ENCODE peak calls at places on chromosomes 12 and 14, in five cellular contexts. One of them, this sample, is unnamed.

GRCh38 chr14:75242546-75243273 is 35.9 kb upstream of the FOS start:
- DNase-seq in foreskin fibroblast: peak
- DNase-seq in ACHN: no peak
- DNase-seq in central memory CD4-positive, alpha-beta T cell: no peak
- DNase-seq in non-pigmented ciliary epithelial cell: peak
- DNase-seq in this sample: no peak

GRCh38 chr14:60350366-60350720 is 101.3 kb downstream of the PPM1A start:
- DNase-seq in foreskin fibroblast: no peak
- DNase-seq in ACHN: no peak
- DNase-seq in central memory CD4-positive, alpha-beta T cell: no peak
- DNase-seq in non-pigmented ciliary epithelial cell: no peak
- DNase-seq in this sample: no peak

GRCh38 chr14:64502476-64503183 is 1.0 kb downstream of the ZBTB25 start:
- DNase-seq in foreskin fibroblast: no peak
- DNase-seq in ACHN: peak
- DNase-seq in central memory CD4-positive, alpha-beta T cell: peak
- DNase-seq in non-pigmented ciliary epithelial cell: no peak
- DNase-seq in this sample: no peak

GRCh38 chr12:52613363-52614030 is 4.9 kb downstream of the KRT73 start:
- DNase-seq in foreskin fibroblast: no peak
- DNase-seq in ACHN: no peak
- DNase-seq in central memory CD4-positive, alpha-beta T cell: no peak
- DNase-seq in non-pigmented ciliary epithelial cell: no peak
- DNase-seq in this sample: no peak

GRCh38 chr12:50246873-50247612 is 36.3 kb downstream of the LIMA1 start:
- DNase-seq in foreskin fibroblast: peak
- DNase-seq in ACHN: peak
- DNase-seq in central memory CD4-positive, alpha-beta T cell: no peak
- DNase-seq in non-pigmented ciliary epithelial cell: peak
- DNase-seq in this sample: peak

GRCh38 chr14:65019944-65020566 is 33.4 kb downstream of the FNTB start:
- DNase-seq in foreskin fibroblast: peak
- DNase-seq in ACHN: peak
- DNase-seq in central memory CD4-positive, alpha-beta T cell: no peak
- DNase-seq in non-pigmented ciliary epithelial cell: peak
- DNase-seq in this sample: peak

GRCh38 chr12:129762436-129762835 is 141.4 kb downstream of the TMEM132D start:
- DNase-seq in foreskin fibroblast: no peak
- DNase-seq in ACHN: peak
- DNase-seq in central memory CD4-positive, alpha-beta T cell: no peak
- DNase-seq in non-pigmented ciliary epithelial cell: no peak
- DNase-seq in this sample: no peak

GRCh38 chr14:76827696-76828301 is 1.6 kb downstream of the LRRC74A start:
- DNase-seq in foreskin fibroblast: no peak
- DNase-seq in ACHN: no peak
- DNase-seq in central memory CD4-positive, alpha-beta T cell: no peak
- DNase-seq in non-pigmented ciliary epithelial cell: no peak
- DNase-seq in this sample: peak

GRCh38 chr12:58541300-58541690 is 379.0 kb downstream of the LRIG3 start:
- DNase-seq in foreskin fibroblast: no peak
- DNase-seq in ACHN: peak
- DNase-seq in central memory CD4-positive, alpha-beta T cell: no peak
- DNase-seq in non-pigmented ciliary epithelial cell: no peak
- DNase-seq in this sample: no peak

GRCh38 chr12:6941267-6941666 is 2.3 kb upstream of the RNU7-1 start:
- DNase-seq in foreskin fibroblast: no peak
- DNase-seq in ACHN: no peak
- DNase-seq in central memory CD4-positive, alpha-beta T cell: no peak
- DNase-seq in non-pigmented ciliary epithelial cell: no peak
- DNase-seq in this sample: no peak

GRCh38 chr12:104457746-104458644 is 1.2 kb downstream of the CHST11 start:
- DNase-seq in foreskin fibroblast: no peak
- DNase-seq in ACHN: peak
- DNase-seq in central memory CD4-positive, alpha-beta T cell: peak
- DNase-seq in non-pigmented ciliary epithelial cell: no peak
- DNase-seq in this sample: peak

GRCh38 chr12:11577658-11578260 is 71.7 kb upstream of the ETV6 start:
- DNase-seq in foreskin fibroblast: no peak
- DNase-seq in ACHN: no peak
- DNase-seq in central memory CD4-positive, alpha-beta T cell: no peak
- DNase-seq in non-pigmented ciliary epithelial cell: peak
- DNase-seq in this sample: no peak

GRCh38 chr14:88036422-88036821 is 31.5 kb downstream of the GPR65 start:
- DNase-seq in foreskin fibroblast: no peak
- DNase-seq in ACHN: no peak
- DNase-seq in central memory CD4-positive, alpha-beta T cell: no peak
- DNase-seq in non-pigmented ciliary epithelial cell: no peak
- DNase-seq in this sample: no peak

GRCh38 chr12:104598342-104599271 is 141.9 kb downstream of the CHST11 start:
- DNase-seq in foreskin fibroblast: no peak
- DNase-seq in ACHN: no peak
- DNase-seq in central memory CD4-positive, alpha-beta T cell: no peak
- DNase-seq in non-pigmented ciliary epithelial cell: no peak
- DNase-seq in this sample: no peak

GRCh38 chr14:75279153-75279738 is 618 bp downstream of the FOS start:
- DNase-seq in foreskin fibroblast: peak
- DNase-seq in ACHN: no peak
- DNase-seq in central memory CD4-positive, alpha-beta T cell: peak
- DNase-seq in non-pigmented ciliary epithelial cell: no peak
- DNase-seq in this sample: no peak

GRCh38 chr12:75781532-75782046 is 250.0 kb downstream of the PHLDA1 start:
- DNase-seq in foreskin fibroblast: peak
- DNase-seq in ACHN: no peak
- DNase-seq in central memory CD4-positive, alpha-beta T cell: no peak
- DNase-seq in non-pigmented ciliary epithelial cell: peak
- DNase-seq in this sample: no peak

GRCh38 chr12:916240-916639 is 33.3 kb downstream of the RAD52 start:
- DNase-seq in foreskin fibroblast: no peak
- DNase-seq in ACHN: no peak
- DNase-seq in central memory CD4-positive, alpha-beta T cell: no peak
- DNase-seq in non-pigmented ciliary epithelial cell: no peak
- DNase-seq in this sample: no peak

GRCh38 chr12:34402228-34402898 is 380.1 kb downstream of the ALG10 start:
- DNase-seq in foreskin fibroblast: no peak
- DNase-seq in ACHN: no peak
- DNase-seq in central memory CD4-positive, alpha-beta T cell: no peak
- DNase-seq in non-pigmented ciliary epithelial cell: no peak
- DNase-seq in this sample: no peak

GRCh38 chr12:4270670-4271432 is 2.7 kb upstream of the CCND2 start:
- DNase-seq in foreskin fibroblast: no peak
- DNase-seq in ACHN: peak
- DNase-seq in central memory CD4-positive, alpha-beta T cell: peak
- DNase-seq in non-pigmented ciliary epithelial cell: no peak
- DNase-seq in this sample: no peak

GRCh38 chr14:59727073-59727661 is 143.4 kb downstream of the RTN1 start:
- DNase-seq in foreskin fibroblast: no peak
- DNase-seq in ACHN: no peak
- DNase-seq in central memory CD4-positive, alpha-beta T cell: no peak
- DNase-seq in non-pigmented ciliary epithelial cell: no peak
- DNase-seq in this sample: no peak

GRCh38 chr14:22887260-22887989 is 4.4 kb downstream of the REM2 start:
- DNase-seq in foreskin fibroblast: peak
- DNase-seq in ACHN: peak
- DNase-seq in central memory CD4-positive, alpha-beta T cell: peak
- DNase-seq in non-pigmented ciliary epithelial cell: no peak
- DNase-seq in this sample: peak

GRCh38 chr14:24224618-24225071 is 7.5 kb downstream of the NEDD8 start:
- DNase-seq in foreskin fibroblast: peak
- DNase-seq in ACHN: no peak
- DNase-seq in central memory CD4-positive, alpha-beta T cell: no peak
- DNase-seq in non-pigmented ciliary epithelial cell: peak
- DNase-seq in this sample: peak

GRCh38 chr14:67820428-67820881 is 876 bp downstream of the RAD51B start:
- DNase-seq in foreskin fibroblast: peak
- DNase-seq in ACHN: peak
- DNase-seq in central memory CD4-positive, alpha-beta T cell: no peak
- DNase-seq in non-pigmented ciliary epithelial cell: no peak
- DNase-seq in this sample: peak

GRCh38 chr14:77498120-77498979 is at the start of gene ISM2:
- DNase-seq in foreskin fibroblast: peak
- DNase-seq in ACHN: peak
- DNase-seq in central memory CD4-positive, alpha-beta T cell: no peak
- DNase-seq in non-pigmented ciliary epithelial cell: no peak
- DNase-seq in this sample: peak

GRCh38 chr12:118606690-118607089 is 230.3 kb downstream of the SUDS3 start:
- DNase-seq in foreskin fibroblast: no peak
- DNase-seq in ACHN: no peak
- DNase-seq in central memory CD4-positive, alpha-beta T cell: no peak
- DNase-seq in non-pigmented ciliary epithelial cell: no peak
- DNase-seq in this sample: no peak

GRCh38 chr12:62655524-62656160 is 189.0 kb downstream of the MON2 start:
- DNase-seq in foreskin fibroblast: no peak
- DNase-seq in ACHN: no peak
- DNase-seq in central memory CD4-positive, alpha-beta T cell: no peak
- DNase-seq in non-pigmented ciliary epithelial cell: no peak
- DNase-seq in this sample: no peak

GRCh38 chr14:74650927-74651686 is 39.1 kb upstream of the LTBP2 start:
- DNase-seq in foreskin fibroblast: no peak
- DNase-seq in ACHN: no peak
- DNase-seq in central memory CD4-positive, alpha-beta T cell: no peak
- DNase-seq in non-pigmented ciliary epithelial cell: no peak
- DNase-seq in this sample: no peak

GRCh38 chr14:61296151-61296550 is 15.0 kb upstream of the TMEM30B start:
- DNase-seq in foreskin fibroblast: no peak
- DNase-seq in ACHN: no peak
- DNase-seq in central memory CD4-positive, alpha-beta T cell: no peak
- DNase-seq in non-pigmented ciliary epithelial cell: no peak
- DNase-seq in this sample: no peak

GRCh38 chr12:52658196-52658595 is 6.2 kb upstream of the KRT2 start:
- DNase-seq in foreskin fibroblast: no peak
- DNase-seq in ACHN: no peak
- DNase-seq in central memory CD4-positive, alpha-beta T cell: no peak
- DNase-seq in non-pigmented ciliary epithelial cell: no peak
- DNase-seq in this sample: no peak

GRCh38 chr12:58346032-58346632 is 404.8 kb downstream of the ATP23 start:
- DNase-seq in foreskin fibroblast: peak
- DNase-seq in ACHN: peak
- DNase-seq in central memory CD4-positive, alpha-beta T cell: peak
- DNase-seq in non-pigmented ciliary epithelial cell: no peak
- DNase-seq in this sample: peak

GRCh38 chr14:104935026-104935650 is 10.5 kb downstream of the PLD4 start:
- DNase-seq in foreskin fibroblast: no peak
- DNase-seq in ACHN: no peak
- DNase-seq in central memory CD4-positive, alpha-beta T cell: no peak
- DNase-seq in non-pigmented ciliary epithelial cell: no peak
- DNase-seq in this sample: no peak

GRCh38 chr14:32438511-32438910 is 109.4 kb downstream of the AKAP6 start:
- DNase-seq in foreskin fibroblast: no peak
- DNase-seq in ACHN: no peak
- DNase-seq in central memory CD4-positive, alpha-beta T cell: no peak
- DNase-seq in non-pigmented ciliary epithelial cell: no peak
- DNase-seq in this sample: no peak

GRCh38 chr14:74417611-74418010 is 8.4 kb downstream of the SYNDIG1L start:
- DNase-seq in foreskin fibroblast: no peak
- DNase-seq in ACHN: no peak
- DNase-seq in central memory CD4-positive, alpha-beta T cell: no peak
- DNase-seq in non-pigmented ciliary epithelial cell: no peak
- DNase-seq in this sample: no peak

GRCh38 chr14:72737560-72737943 is 156.3 kb downstream of the DPF3 start:
- DNase-seq in foreskin fibroblast: no peak
- DNase-seq in ACHN: no peak
- DNase-seq in central memory CD4-positive, alpha-beta T cell: no peak
- DNase-seq in non-pigmented ciliary epithelial cell: no peak
- DNase-seq in this sample: no peak

GRCh38 chr12:94404854-94405253 is 54.8 kb downstream of the CEP83 start:
- DNase-seq in foreskin fibroblast: no peak
- DNase-seq in ACHN: no peak
- DNase-seq in central memory CD4-positive, alpha-beta T cell: no peak
- DNase-seq in non-pigmented ciliary epithelial cell: no peak
- DNase-seq in this sample: no peak

GRCh38 chr14:99181246-99181645 is 90.8 kb downstream of the BCL11B start:
- DNase-seq in foreskin fibroblast: no peak
- DNase-seq in ACHN: no peak
- DNase-seq in central memory CD4-positive, alpha-beta T cell: no peak
- DNase-seq in non-pigmented ciliary epithelial cell: no peak
- DNase-seq in this sample: no peak

GRCh38 chr14:76696791-76697190 is 64.5 kb upstream of the VASH1 start:
- DNase-seq in foreskin fibroblast: no peak
- DNase-seq in ACHN: no peak
- DNase-seq in central memory CD4-positive, alpha-beta T cell: no peak
- DNase-seq in non-pigmented ciliary epithelial cell: no peak
- DNase-seq in this sample: no peak

This sample was measured in hepatic stellate cell.